ENCODE peak calls at places on chromosome 13, in four cellular contexts. Q is K562, B is fibroblast of lung, I is HCT116. U is an unnamed sample. For H4K20me1, the result is how much of the 10 kb centered on the place peaks cover.

GRCh38 chr13:55553736-55554135 is 1587.0 kb upstream of the PRR20A start:
- DNase-seq in Q (no peak), B (no peak), I (no peak), U (no peak)

GRCh38 chr13:37429976-37430375 is 168.6 kb downstream of the POSTN start:
- DNase-seq in Q (no peak), B (peak), I (no peak), U (no peak)

GRCh38 chr13:66069570-66069969 is 1160.6 kb downstream of the PCDH9 start:
- DNase-seq in Q (peak), I (no peak), B (peak), U (no peak)

GRCh38 chr13:41420146-41420545 is 37.2 kb upstream of the RGCC start:
- DNase-seq in I (no peak), B (no peak), Q (no peak), U (no peak)

GRCh38 chr13:45370922-45371406 is 30.0 kb upstream of the TPT1 start:
- DNase-seq in I (no peak), Q (peak), B (peak), U (no peak)

GRCh38 chr13:42484396-42484795 is 89.6 kb upstream of the TNFSF11 start:
- DNase-seq in Q (no peak), B (peak), I (no peak), U (no peak)

GRCh38 chr13:31943591-31943990 is 88.0 kb upstream of the FRY start:
- DNase-seq in Q (no peak), B (no peak), I (no peak), U (no peak)

GRCh38 chr13:37001921-37002250 is 1.3 kb downstream of the EXOSC8 start:
- DNase-seq in Q (no peak), B (no peak), I (no peak), U (no peak)

GRCh38 chr13:93687261-93687660 is 460.7 kb downstream of the GPC6 start:
- DNase-seq in Q (no peak), B (peak), I (no peak), U (no peak)

GRCh38 chr13:106033634-106034033 is 501.8 kb downstream of the EFNB2 start:
- DNase-seq in Q (no peak), B (peak), I (no peak), U (no peak)

GRCh38 chr13:45702088-45702487 is at the start of gene CBY2:
- DNase-seq in B (no peak), I (no peak), Q (no peak), U (peak)

GRCh38 chr13:97967948-97968347 is 14.5 kb downstream of the IPO5 start:
- DNase-seq in B (peak), Q (no peak), I (no peak), U (no peak)

GRCh38 chr13:52738719-52739467 is 727 bp downstream of the CNMD start:
- DNase-seq in Q (peak), B (no peak), I (no peak), U (no peak)

GRCh38 chr13:42745655-42746054 is 35.7 kb upstream of the FAM216B start:
- DNase-seq in I (no peak), B (peak), Q (no peak), U (no peak)

GRCh38 chr13:75675421-75675820 is 39.3 kb downstream of the LMO7 start:
- DNase-seq in Q (no peak), I (no peak), B (no peak), U (no peak)

GRCh38 chr13:24270639-24271131 is 38.7 kb upstream of the C1QTNF9 start:
- DNase-seq in Q (no peak), I (no peak), B (peak), U (no peak)

GRCh38 chr13:39335721-39336120 is 267.3 kb downstream of the LHFPL6 start:
- DNase-seq in B (no peak), I (no peak), Q (no peak), U (no peak)

GRCh38 chr13:82878536-82878935 is 1003.7 kb downstream of the SLITRK1 start:
- DNase-seq in B (peak), I (no peak), Q (no peak), U (no peak)

GRCh38 chr13:28761586-28761985 is 42.8 kb upstream of the SLC46A3 start:
- DNase-seq in Q (no peak), I (no peak), B (peak), U (no peak)

GRCh38 chr13:112775791-112776279 is 86.0 kb downstream of the ATP11A start:
- DNase-seq in B (no peak), I (no peak), Q (no peak), U (no peak)

GRCh38 chr13:112774829-112775565 is 85.2 kb downstream of the ATP11A start:
- DNase-seq in B (no peak), I (no peak), Q (no peak), U (no peak)

GRCh38 chr13:112772539-112772909 is 82.7 kb downstream of the ATP11A start:
- DNase-seq in Q (no peak), B (no peak), I (no peak), U (no peak)

GRCh38 chr13:112773601-112774447 is 84.0 kb downstream of the ATP11A start:
- DNase-seq in I (no peak), Q (no peak), B (no peak), U (no peak)

GRCh38 chr13:112774448-112774792 is 84.6 kb downstream of the ATP11A start:
- DNase-seq in B (no peak), Q (no peak), I (no peak), U (no peak)
- H4K20me1 ChIP-seq in B (under half), Q (under half), I (under half), U (under half)

DNA sequence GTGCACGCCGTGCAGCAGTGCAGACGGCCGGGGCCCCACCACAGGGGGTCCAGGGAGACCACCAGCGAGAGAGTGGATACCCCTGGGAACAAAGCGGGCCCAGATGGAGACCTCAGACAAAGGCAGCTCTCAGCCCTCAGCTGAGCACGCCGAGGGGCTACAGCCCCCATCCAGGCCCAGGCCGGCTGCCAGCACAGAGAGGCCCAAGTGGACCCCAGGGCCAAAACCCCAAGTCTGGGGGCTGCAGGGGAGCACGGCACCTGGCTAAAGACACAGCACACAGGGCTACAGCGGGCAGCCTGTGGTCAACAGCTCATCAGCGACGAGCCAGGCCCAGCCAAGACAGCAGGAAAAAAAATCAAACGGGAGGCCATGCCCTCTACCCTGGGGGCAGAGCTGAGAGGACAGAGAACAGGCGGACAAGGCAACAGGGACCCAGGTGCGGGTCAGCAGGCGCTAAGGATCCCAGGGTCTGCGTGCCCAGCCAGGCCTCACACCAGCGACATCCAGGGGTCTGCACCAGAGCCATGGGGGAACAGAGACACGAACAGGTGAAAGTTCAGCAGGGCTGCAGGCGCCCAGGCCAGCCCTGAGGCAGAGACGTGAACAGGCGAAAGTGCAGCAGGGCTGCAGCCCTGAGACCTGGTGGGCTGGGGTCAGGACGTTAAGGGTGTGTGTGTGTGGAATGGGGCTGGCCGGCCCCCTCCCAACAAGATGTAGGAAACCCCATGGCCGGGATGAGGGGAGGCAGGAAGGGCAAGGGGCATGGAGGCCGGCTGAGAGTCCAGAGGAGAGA is 34.3 kb downstream of the RASA3 start:
- DNase-seq in B (no peak), I (no peak), Q (no peak), U (no peak)
- H4K20me1 ChIP-seq in B (under half), I (under half), Q (under half), U (under half)

DNA sequence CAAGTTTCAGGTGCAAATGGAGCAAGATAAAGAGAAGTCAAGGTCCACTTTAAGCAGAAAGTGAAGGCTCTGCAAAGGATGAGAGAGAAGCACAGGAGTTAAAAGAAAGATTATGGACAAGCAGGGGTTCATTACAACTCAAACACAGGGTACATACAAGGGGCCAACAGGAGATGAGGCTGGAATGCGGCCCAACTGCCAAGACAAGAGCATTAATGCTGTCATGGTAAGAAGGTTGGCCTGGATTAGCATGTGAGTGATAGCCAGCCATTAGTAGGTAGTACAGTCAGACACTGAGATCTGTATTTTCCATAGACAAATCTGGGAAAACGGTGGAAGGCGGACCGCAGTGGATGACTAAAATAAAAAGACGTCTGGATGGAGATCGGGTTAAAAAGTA is 17.5 kb downstream of the UBL3 start:
- DNase-seq in Q (no peak), B (no peak), I (no peak), U (no peak)
- H4K20me1 ChIP-seq in Q (under half), B (under half), I (under half), U (under half)

GRCh38 chr13:29810898-29811297 is 39.5 kb downstream of the UBL3 start:
- DNase-seq in I (no peak), B (no peak), Q (no peak), U (no peak)

GRCh38 chr13:29810145-29810742 is 40.2 kb downstream of the UBL3 start:
- DNase-seq in B (peak), I (no peak), Q (no peak), U (no peak)

GRCh38 chr13:29803221-29803620 is 47.2 kb downstream of the UBL3 start:
- DNase-seq in I (no peak), Q (no peak), B (peak), U (no peak)

GRCh38 chr13:29805994-29806748 is 44.2 kb downstream of the UBL3 start:
- DNase-seq in Q (no peak), I (no peak), B (no peak), U (no peak)

DNA sequence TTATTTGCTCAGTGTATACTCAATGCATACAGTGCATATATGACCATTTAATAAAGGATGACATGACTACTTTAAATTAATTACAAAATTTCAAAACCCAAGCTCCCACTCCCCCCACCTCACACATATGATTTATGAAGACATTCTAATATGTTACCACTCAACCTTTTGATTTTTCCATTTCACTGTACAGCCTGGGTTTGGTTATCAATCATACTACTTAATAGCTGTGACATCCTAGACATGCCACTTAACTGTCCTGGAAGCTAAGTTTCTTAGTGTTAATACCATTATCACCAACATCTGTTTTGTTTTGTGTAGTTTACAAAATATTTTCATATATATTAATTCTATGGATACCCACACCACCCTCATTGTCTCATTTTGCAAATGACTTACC is 42.2 kb downstream of the UBL3 start:
- DNase-seq in I (no peak), B (no peak), Q (no peak), U (no peak)
- H4K20me1 ChIP-seq in I (under half), B (under half), Q (under half), U (under half)

DNA sequence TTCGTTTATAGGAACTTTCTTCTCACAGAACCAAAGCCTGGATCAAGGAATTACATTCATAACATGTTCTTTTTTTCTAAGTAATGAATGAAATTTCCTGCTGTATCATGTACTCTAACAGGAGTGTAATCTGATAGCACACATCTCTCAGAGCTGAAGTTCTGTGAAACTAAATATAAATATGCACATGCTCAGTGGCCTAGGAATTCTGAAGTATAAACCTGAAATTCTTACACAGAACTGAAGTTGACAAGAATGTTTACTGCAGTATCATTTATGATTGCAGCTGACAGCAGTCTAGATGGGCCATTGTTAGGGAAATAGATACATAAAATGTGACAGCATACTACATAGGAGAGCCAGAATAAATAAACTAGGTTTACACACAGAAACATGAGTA is 54.5 kb downstream of the USP12 start:
- DNase-seq in I (no peak), B (peak), Q (no peak), U (no peak)
- H4K20me1 ChIP-seq in I (under half), B (under half), Q (under half), U (under half)

GRCh38 chr13:112772929-112773328 is 83.1 kb downstream of the ATP11A start:
- DNase-seq in I (no peak), B (no peak), Q (no peak), U (no peak)
- H4K20me1 ChIP-seq in I (under half), B (under half), Q (under half), U (under half)

DNA sequence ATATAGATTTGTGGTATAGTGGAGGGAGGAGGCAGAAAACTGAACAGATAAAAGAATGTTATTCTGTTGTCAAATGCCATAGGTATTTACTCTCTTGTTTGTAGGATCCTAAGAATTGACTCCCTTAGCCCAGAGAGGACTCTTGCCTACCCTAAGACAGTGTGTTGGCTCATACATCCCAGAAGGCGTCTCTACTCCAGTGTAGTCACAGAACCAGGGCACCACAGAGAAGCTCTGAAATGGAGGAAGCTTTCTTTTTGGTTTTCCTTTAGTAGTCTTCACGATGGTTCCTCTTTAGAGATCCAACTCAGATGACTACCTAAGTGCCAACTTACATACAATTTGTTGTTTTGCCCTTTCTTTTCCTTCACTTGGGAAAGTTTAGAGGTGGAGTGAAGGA is 14.0 kb downstream of the GPR183 start:
- DNase-seq in Q (no peak), B (no peak), I (no peak), U (no peak)
- H4K20me1 ChIP-seq in Q (under half), B (under half), I (under half), U (under half)

U was measured in MM.1S.